ENCODE peak calls at places on chromosome 5, in seven cellular contexts. Y is adrenal gland, G is uterus, H is psoas muscle, T is SK-N-SH, Z is aorta, K is body of pancreas. J is an unnamed sample. For H3K4me1, the result is how much of the 10 kb centered on the place peaks cover.

GRCh38 chr5:81286059-81286617 is 15.2 kb upstream of the ZCCHC9 start:
- DNase-seq in Y (no peak), G (no peak), H (no peak), T (no peak), Z (no peak), K (no peak), J (no peak)

GRCh38 chr5:87770601-87771121 is 357.9 kb upstream of the CCNH start:
- DNase-seq in Y (no peak), G (no peak), H (no peak), T (peak), Z (no peak), K (no peak), J (no peak)

GRCh38 chr5:165161204-165161603 is 1655.8 kb downstream of the MAT2B start:
- DNase-seq in Y (no peak), G (no peak), H (no peak), T (no peak), Z (no peak), K (no peak), J (no peak)

GRCh38 chr5:89011778-89012320 is 128.9 kb upstream of the MEF2C start:
- DNase-seq in Y (no peak), G (no peak), H (no peak), T (no peak), Z (no peak), K (no peak), J (no peak)

GRCh38 chr5:174825587-174825986 is 101.2 kb downstream of the MSX2 start:
- DNase-seq in Y (no peak), G (no peak), H (no peak), T (no peak), Z (no peak), K (no peak), J (no peak)

GRCh38 chr5:75052461-75053285 is at the start of gene GCNT4:
- DNase-seq in Y (peak), G (peak), H (peak), T (peak), Z (peak), K (peak), J (peak)

GRCh38 chr5:68046445-68046844 is 169.1 kb upstream of the PIK3R1 start:
- DNase-seq in Y (peak), G (no peak), H (peak), T (no peak), Z (peak), K (peak), J (no peak)

GRCh38 chr5:32531885-32532520 is 53.4 kb upstream of the SUB1 start:
- DNase-seq in Y (no peak), G (no peak), H (no peak), T (no peak), Z (peak), K (no peak), J (no peak)

GRCh38 chr5:88480245-88480644 is 211.6 kb upstream of the TMEM161B start:
- DNase-seq in Y (no peak), G (no peak), H (no peak), T (peak), Z (no peak), K (peak), J (no peak)

GRCh38 chr5:59125961-59126360 is 543.1 kb downstream of the RAB3C start:
- DNase-seq in Y (no peak), G (no peak), H (no peak), T (no peak), Z (no peak), K (no peak), J (no peak)

GRCh38 chr5:59124983-59125960 is 542.4 kb downstream of the RAB3C start:
- DNase-seq in Y (no peak), G (no peak), H (no peak), T (no peak), Z (no peak), K (no peak), J (no peak)

GRCh38 chr5:59128646-59129290 is 545.9 kb downstream of the RAB3C start:
- DNase-seq in Y (no peak), G (no peak), H (no peak), T (no peak), Z (no peak), K (no peak), J (no peak)

GRCh38 chr5:59123595-59124561 is 541.0 kb downstream of the RAB3C start:
- DNase-seq in Y (no peak), G (no peak), H (no peak), T (no peak), Z (no peak), K (no peak), J (no peak)

DNA sequence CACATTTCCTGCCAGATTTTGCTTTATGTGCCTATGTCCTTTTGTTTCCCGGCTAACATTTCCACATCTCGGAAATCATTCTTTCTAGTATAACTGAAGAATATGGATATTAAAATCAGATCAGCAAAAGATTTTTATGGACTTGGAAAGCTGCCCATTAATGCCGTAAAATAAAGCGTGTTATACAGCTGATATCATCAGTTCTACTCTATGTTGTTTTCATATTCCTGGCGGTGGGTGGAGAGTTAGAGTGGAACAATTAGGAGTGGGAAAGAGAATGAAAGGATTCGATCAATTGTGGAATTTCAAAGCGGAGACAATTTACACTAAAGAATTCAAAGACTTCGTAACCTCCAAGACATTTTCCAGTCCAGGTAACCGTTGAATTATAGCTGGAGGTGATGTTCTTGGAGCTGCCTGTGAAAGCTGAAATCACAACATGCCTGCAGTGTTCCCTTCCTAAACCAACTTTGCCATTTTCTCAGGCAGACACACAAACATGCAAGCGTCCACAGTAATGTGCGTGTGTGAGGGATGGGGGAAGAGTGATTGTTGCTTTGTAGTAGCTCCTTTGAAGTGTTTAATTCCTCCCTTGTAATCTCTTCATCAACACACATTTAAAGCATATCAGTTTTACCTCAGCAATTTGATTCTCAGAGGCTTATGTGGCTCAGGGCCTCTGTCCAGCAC is 543.9 kb downstream of the RAB3C start:
- DNase-seq in Y (no peak), G (no peak), H (no peak), T (no peak), Z (no peak), K (no peak), J (no peak)
- H3K4me1 ChIP-seq in Y (under half), G (under half), H (half or more), T (under half), Z (under half), K (under half), J (under half)

DNA sequence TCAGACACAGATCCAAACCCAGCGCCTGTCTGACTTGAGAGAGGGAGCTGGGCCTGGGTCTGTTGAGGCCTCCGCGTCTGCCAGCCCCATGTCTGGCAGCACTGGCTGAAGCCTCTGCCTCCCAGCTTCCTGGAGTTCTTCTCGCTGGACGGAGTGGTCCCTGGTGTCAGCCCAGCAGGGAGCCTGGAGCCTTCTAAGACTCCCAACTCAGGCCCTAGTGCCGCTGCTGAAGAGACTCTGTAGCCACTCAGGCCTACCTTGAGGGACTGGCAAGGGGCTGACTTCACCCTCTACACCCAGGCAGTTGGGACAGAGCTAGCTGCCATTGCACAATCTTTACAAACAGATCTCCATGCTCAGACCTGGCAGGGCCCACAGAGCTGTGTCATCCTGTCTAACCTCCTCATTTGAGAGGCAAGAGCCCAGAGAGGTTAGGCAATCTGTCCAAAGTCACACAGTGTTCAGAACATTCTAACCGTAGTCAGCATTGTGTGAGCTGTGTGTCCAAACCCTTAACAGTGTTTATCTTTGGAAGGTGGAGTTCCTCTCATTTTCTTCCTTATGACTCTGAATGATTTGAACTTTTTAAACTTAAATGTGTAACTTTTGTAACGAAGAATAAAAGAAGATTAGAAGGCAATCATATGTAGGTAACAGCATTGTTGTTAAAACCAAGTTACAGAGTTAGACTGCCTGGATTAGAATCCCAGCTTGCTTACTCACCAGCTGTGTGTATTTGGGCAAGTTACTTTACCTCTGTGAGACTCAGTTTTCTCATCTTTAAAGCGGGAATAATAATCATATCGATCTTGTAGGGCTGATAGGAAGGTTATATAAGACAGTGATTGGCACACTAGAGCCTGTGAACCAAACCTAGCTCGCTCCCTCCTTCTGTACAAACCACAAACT is 4.6 kb upstream of the DUSP1 start:
- DNase-seq in Y (peak), G (peak), H (peak), T (no peak), Z (peak), K (peak), J (peak)
- H3K4me1 ChIP-seq in Y (under half), G (under half), H (half or more), T (under half), Z (under half), K (half or more), J (half or more)

GRCh38 chr5:56817306-56817986 is 2.1 kb downstream of the MAP3K1 start:
- DNase-seq in Y (no peak), G (no peak), H (no peak), T (no peak), Z (no peak), K (no peak), J (no peak)
- H3K4me1 ChIP-seq in Y (under half), G (under half), H (under half), T (under half), Z (under half), K (under half), J (under half)

GRCh38 chr5:35855221-35855620 is 1.5 kb upstream of the IL7R start:
- DNase-seq in Y (no peak), G (no peak), H (no peak), T (no peak), Z (no peak), K (no peak), J (no peak)

GRCh38 chr5:35857606-35858205 is 1.0 kb downstream of the IL7R start:
- DNase-seq in Y (no peak), G (no peak), H (no peak), T (no peak), Z (no peak), K (no peak), J (no peak)

GRCh38 chr5:35857004-35857345 is 284 bp downstream of the IL7R start:
- DNase-seq in Y (no peak), G (no peak), H (no peak), T (no peak), Z (no peak), K (no peak), J (no peak)

GRCh38 chr5:35854248-35854647 is 2.4 kb upstream of the IL7R start:
- DNase-seq in Y (no peak), G (no peak), H (no peak), T (no peak), Z (no peak), K (no peak), J (no peak)

DNA sequence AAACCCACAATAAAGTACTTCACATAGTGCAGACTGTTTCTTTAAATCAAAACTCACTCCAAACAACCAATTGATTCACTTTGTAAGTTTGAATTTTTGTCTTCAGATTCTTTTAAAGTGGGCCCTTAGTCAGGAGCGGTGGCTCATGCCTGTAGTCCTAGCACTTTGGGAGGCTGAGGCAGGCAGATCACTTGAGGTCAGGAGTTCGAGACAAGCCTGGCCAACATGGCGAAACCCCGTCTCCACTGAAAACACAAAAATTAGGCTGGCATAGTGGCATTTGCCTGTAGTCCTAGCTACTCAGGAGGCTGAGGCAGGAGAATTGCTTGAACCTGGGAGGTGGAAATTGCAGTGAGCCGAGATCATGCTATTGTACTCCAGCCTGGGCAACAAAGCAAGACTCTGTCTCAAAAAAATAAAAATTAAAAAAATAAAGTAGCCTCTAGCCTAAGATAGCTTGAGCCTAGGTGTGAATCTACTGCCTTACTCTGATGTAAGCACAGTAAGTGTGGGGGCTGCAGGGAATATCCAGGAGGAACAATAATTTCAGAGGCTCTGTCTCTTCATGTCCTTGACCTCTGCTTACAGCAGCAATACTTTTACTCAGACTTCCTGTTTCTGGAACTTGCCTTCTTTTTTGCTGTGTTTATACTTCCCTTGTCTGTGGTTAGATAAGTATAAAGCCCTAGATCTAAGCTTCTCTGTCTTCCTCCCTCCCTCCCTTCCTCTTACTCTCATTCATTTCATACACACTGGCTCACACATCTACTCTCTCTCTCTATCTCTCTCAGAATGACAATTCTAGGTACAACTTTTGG is at the start of gene IL7R:
- DNase-seq in Y (no peak), G (no peak), H (no peak), T (no peak), Z (no peak), K (no peak), J (no peak)
- H3K4me1 ChIP-seq in Y (under half), G (under half), H (under half), T (under half), Z (under half), K (under half), J (under half)

GRCh38 chr5:120457839-120458507 is 6.1 kb upstream of the PRR16 start:
- DNase-seq in Y (peak), G (peak), H (peak), T (no peak), Z (peak), K (peak), J (peak)
- H3K4me1 ChIP-seq in Y (under half), G (under half), H (under half), T (under half), Z (under half), K (under half), J (under half)

DNA sequence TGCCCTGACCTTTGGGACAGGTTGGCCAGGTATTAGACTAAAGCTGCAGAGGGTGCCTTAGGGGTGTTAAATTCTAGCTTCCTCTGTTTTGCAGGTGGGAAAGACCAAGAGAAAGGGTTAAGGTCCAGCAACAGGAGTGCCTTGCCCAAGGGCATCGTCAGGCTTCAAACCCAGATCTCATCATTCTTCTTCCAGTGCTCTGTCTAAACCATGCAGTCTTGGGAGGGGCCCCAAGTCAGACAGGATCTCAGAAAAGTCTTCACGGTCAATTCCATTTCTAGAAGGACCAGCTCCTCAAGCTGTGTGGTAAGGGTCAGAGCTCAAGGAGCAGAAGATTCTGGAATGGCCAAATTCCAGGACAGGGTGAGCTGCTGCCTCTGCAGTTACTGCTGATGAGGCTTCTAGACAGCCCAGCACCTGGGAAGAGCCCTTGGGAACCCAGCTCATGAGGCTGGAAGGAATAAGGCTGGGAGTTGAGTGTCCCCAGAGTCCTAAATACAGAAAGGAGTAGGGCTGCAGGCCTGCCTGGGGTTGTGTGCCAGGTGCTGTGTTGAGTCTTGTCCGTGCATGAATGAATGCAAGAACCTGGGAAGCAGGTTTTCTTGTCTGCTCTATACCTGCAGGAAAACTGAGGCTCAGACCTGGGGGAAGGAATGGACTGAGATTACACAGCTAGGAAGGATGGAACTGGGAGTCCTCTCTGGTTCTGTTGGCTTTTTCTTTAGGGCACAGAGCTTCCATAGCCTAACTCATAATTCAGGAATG is 69.3 kb downstream of the WWC1 start:
- DNase-seq in Y (no peak), G (no peak), H (no peak), T (no peak), Z (no peak), K (no peak), J (peak)
- H3K4me1 ChIP-seq in Y (under half), G (under half), H (under half), T (under half), Z (under half), K (under half), J (under half)

GRCh38 chr5:143037708-143038107 is 267.5 kb downstream of the ARHGAP26 start:
- DNase-seq in Y (no peak), G (no peak), H (no peak), T (no peak), Z (no peak), K (no peak), J (no peak)

GRCh38 chr5:143033535-143034260 is 263.5 kb downstream of the ARHGAP26 start:
- DNase-seq in Y (no peak), G (no peak), H (no peak), T (no peak), Z (no peak), K (no peak), J (no peak)

GRCh38 chr5:143036146-143036927 is 266.2 kb downstream of the ARHGAP26 start:
- DNase-seq in Y (no peak), G (no peak), H (no peak), T (no peak), Z (no peak), K (no peak), J (no peak)

GRCh38 chr5:143040622-143041021 is 270.4 kb downstream of the ARHGAP26 start:
- DNase-seq in Y (no peak), G (no peak), H (no peak), T (no peak), Z (no peak), K (no peak), J (no peak)

DNA sequence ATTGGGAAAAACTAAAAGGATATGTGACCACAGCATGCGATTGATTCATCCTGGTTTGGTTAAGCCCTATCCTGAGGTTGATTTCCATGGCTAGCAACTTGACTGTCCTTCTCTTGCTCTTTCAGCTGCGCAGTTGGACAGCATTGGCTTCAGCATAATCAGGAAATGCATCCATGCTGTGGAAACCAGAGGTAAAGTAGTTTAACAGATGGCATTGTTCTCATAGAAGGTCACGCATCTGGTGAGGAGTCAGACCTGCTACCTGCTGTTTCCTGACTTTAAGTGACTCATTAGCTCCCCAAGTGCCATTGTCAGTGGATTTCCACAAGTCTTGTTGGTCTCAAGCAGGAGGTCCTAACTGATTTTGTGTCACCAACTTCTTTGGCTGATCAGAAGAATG is 266.9 kb downstream of the ARHGAP26 start:
- DNase-seq in Y (no peak), G (no peak), H (no peak), T (no peak), Z (no peak), K (peak), J (no peak)
- H3K4me1 ChIP-seq in Y (under half), G (under half), H (under half), T (under half), Z (under half), K (under half), J (under half)